ENCODE peak calls at places on chromosomes 2 and 18, in seven cellular contexts. One of them, this sample, is unnamed.

GRCh38 chr18:22822024-22822423 is 111.1 kb upstream of the RBBP8 start:
- DNase-seq in left ventricle myocardium inferior: no peak
- DNase-seq in MM.1S: no peak
- DNase-seq in A673: peak
- DNase-seq in aorta: no peak
- DNase-seq in psoas muscle: no peak
- DNase-seq in esophagus squamous epithelium: no peak
- DNase-seq in this sample: no peak

GRCh38 chr2:21036708-21037670 is 6.9 kb downstream of the APOB start:
- DNase-seq in left ventricle myocardium inferior: no peak
- DNase-seq in MM.1S: no peak
- DNase-seq in A673: no peak
- DNase-seq in aorta: no peak
- DNase-seq in psoas muscle: no peak
- DNase-seq in esophagus squamous epithelium: no peak
- DNase-seq in this sample: no peak

GRCh38 chr18:29164020-29164706 is 987.2 kb upstream of the CDH2 start:
- DNase-seq in left ventricle myocardium inferior: no peak
- DNase-seq in MM.1S: no peak
- DNase-seq in A673: peak
- DNase-seq in aorta: no peak
- DNase-seq in psoas muscle: no peak
- DNase-seq in esophagus squamous epithelium: no peak
- DNase-seq in this sample: no peak

GRCh38 chr18:44509048-44509447 is 171.6 kb upstream of the SETBP1 start:
- DNase-seq in left ventricle myocardium inferior: no peak
- DNase-seq in MM.1S: no peak
- DNase-seq in A673: no peak
- DNase-seq in aorta: no peak
- DNase-seq in psoas muscle: no peak
- DNase-seq in esophagus squamous epithelium: no peak
- DNase-seq in this sample: no peak

GRCh38 chr2:31707992-31708391 is 127.3 kb upstream of the SRD5A2 start:
- DNase-seq in left ventricle myocardium inferior: no peak
- DNase-seq in MM.1S: no peak
- DNase-seq in A673: no peak
- DNase-seq in aorta: no peak
- DNase-seq in psoas muscle: no peak
- DNase-seq in esophagus squamous epithelium: no peak
- DNase-seq in this sample: no peak

GRCh38 chr2:1605659-1606400 is 138.5 kb downstream of the PXDN start:
- DNase-seq in left ventricle myocardium inferior: peak
- DNase-seq in MM.1S: no peak
- DNase-seq in A673: no peak
- DNase-seq in aorta: peak
- DNase-seq in psoas muscle: peak
- DNase-seq in esophagus squamous epithelium: no peak
- DNase-seq in this sample: no peak

GRCh38 chr2:216683846-216684245 is 11.5 kb downstream of the IGFBP5 start:
- DNase-seq in left ventricle myocardium inferior: no peak
- DNase-seq in MM.1S: no peak
- DNase-seq in A673: no peak
- DNase-seq in aorta: peak
- DNase-seq in psoas muscle: peak
- DNase-seq in esophagus squamous epithelium: peak
- DNase-seq in this sample: peak

GRCh38 chr2:84846041-84846663 is 34.7 kb downstream of the TRABD2A start:
- DNase-seq in left ventricle myocardium inferior: no peak
- DNase-seq in MM.1S: peak
- DNase-seq in A673: no peak
- DNase-seq in aorta: no peak
- DNase-seq in psoas muscle: no peak
- DNase-seq in esophagus squamous epithelium: no peak
- DNase-seq in this sample: no peak

GRCh38 chr18:46754661-46755292 is 2.1 kb downstream of the ST8SIA5 start:
- DNase-seq in left ventricle myocardium inferior: no peak
- DNase-seq in MM.1S: no peak
- DNase-seq in A673: no peak
- DNase-seq in aorta: no peak
- DNase-seq in psoas muscle: no peak
- DNase-seq in esophagus squamous epithelium: no peak
- DNase-seq in this sample: peak

GRCh38 chr2:74471332-74472065 is 981 bp downstream of the MRPL53 start:
- DNase-seq in left ventricle myocardium inferior: no peak
- DNase-seq in MM.1S: no peak
- DNase-seq in A673: no peak
- DNase-seq in aorta: peak
- DNase-seq in psoas muscle: no peak
- DNase-seq in esophagus squamous epithelium: no peak
- DNase-seq in this sample: no peak

GRCh38 chr2:53475320-53475719 is 292.3 kb upstream of the CHAC2 start:
- DNase-seq in left ventricle myocardium inferior: no peak
- DNase-seq in MM.1S: no peak
- DNase-seq in A673: no peak
- DNase-seq in aorta: no peak
- DNase-seq in psoas muscle: no peak
- DNase-seq in esophagus squamous epithelium: no peak
- DNase-seq in this sample: no peak

GRCh38 chr18:52392160-52392559 is 52.2 kb downstream of the DCC start:
- DNase-seq in left ventricle myocardium inferior: no peak
- DNase-seq in MM.1S: peak
- DNase-seq in A673: peak
- DNase-seq in aorta: no peak
- DNase-seq in psoas muscle: no peak
- DNase-seq in esophagus squamous epithelium: no peak
- DNase-seq in this sample: no peak

DNA sequence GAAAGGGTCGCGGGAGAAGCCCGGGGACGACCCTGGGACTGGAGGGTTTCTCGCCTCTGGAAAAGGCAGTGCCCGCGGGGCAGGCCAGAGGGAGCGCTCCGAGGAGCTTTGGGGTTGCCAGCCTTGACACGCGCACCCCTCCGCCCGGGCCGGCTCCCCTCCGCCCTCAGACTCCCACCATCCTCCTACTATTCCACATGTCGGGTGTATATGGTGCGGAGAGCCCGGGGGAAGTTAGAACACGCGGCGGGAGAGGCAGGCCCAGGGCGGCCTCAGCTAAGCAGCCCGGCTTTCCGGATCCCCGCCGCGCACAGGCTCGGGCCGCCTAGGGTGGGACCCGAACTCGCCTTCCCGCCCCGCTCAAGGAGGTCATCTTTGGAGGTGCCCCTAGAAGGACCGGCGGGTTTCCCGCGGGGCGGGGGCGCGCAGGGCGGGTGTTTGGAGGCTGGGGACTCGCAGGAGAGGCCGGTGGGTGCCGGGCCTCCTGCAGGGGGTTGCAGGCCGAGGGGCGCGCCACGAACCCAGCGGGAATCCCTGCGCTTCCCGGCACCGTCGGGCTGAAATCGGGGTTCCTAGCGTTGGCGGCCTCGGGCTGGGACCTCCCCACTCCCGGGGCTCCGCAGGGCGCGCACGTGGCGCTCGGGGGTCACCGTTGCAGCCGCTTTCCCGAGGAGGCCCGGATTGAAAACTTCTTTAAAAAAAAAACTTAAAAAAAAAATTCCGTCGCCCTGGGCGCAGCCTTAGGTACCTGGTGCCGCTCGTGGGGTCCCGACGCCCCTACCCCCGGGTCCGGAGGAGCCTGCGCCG is 3.7 kb downstream of the NFATC1 start:
- DNase-seq in left ventricle myocardium inferior: peak
- DNase-seq in MM.1S: no peak
- DNase-seq in A673: no peak
- DNase-seq in aorta: peak
- DNase-seq in psoas muscle: no peak
- DNase-seq in esophagus squamous epithelium: no peak
- DNase-seq in this sample: no peak
- H3K4me3 ChIP-seq in left ventricle myocardium inferior: peak
- H3K4me3 ChIP-seq in MM.1S: peak
- H3K4me3 ChIP-seq in A673: peak
- H3K4me3 ChIP-seq in aorta: peak
- H3K4me3 ChIP-seq in psoas muscle: peak
- H3K4me3 ChIP-seq in esophagus squamous epithelium: peak
- H3K4me3 ChIP-seq in this sample: peak

DNA sequence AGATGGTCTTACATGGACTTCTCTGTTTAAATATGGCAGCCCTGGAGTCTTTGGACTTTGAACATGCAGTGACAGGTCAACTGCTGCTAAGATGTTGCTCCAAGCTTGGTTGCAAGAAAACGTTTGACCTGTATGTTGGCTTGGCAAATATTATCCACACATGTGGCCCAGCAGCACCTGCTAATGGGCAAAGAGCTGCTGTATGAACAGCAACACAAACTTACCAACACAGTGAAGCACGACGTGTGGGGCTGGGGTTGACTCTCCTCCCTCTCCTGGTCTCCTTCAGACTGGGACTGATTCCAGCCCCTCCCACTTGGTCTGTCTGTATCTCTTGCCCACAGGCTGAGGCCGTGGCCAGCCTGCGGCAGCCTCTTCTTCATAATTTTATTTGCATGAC is 3.8 kb downstream of the KCNE4 start:
- DNase-seq in left ventricle myocardium inferior: no peak
- DNase-seq in MM.1S: no peak
- DNase-seq in A673: peak
- DNase-seq in aorta: no peak
- DNase-seq in psoas muscle: peak
- DNase-seq in esophagus squamous epithelium: no peak
- DNase-seq in this sample: no peak
- H3K4me3 ChIP-seq in left ventricle myocardium inferior: peak
- H3K4me3 ChIP-seq in MM.1S: no peak
- H3K4me3 ChIP-seq in A673: peak
- H3K4me3 ChIP-seq in aorta: peak
- H3K4me3 ChIP-seq in psoas muscle: peak
- H3K4me3 ChIP-seq in esophagus squamous epithelium: no peak
- H3K4me3 ChIP-seq in this sample: peak

GRCh38 chr2:26349690-26350089 is 3.1 kb upstream of the ADGRF3 start:
- DNase-seq in left ventricle myocardium inferior: no peak
- DNase-seq in MM.1S: no peak
- DNase-seq in A673: no peak
- DNase-seq in aorta: no peak
- DNase-seq in psoas muscle: no peak
- DNase-seq in esophagus squamous epithelium: no peak
- DNase-seq in this sample: no peak

GRCh38 chr2:26355038-26355995 is 8.7 kb upstream of the ADGRF3 start:
- DNase-seq in left ventricle myocardium inferior: no peak
- DNase-seq in MM.1S: no peak
- DNase-seq in A673: peak
- DNase-seq in aorta: no peak
- DNase-seq in psoas muscle: no peak
- DNase-seq in esophagus squamous epithelium: no peak
- DNase-seq in this sample: no peak

GRCh38 chr2:26352892-26353291 is 6.3 kb upstream of the ADGRF3 start:
- DNase-seq in left ventricle myocardium inferior: no peak
- DNase-seq in MM.1S: no peak
- DNase-seq in A673: no peak
- DNase-seq in aorta: no peak
- DNase-seq in psoas muscle: no peak
- DNase-seq in esophagus squamous epithelium: no peak
- DNase-seq in this sample: no peak

GRCh38 chr2:26347286-26347865 is 787 bp upstream of the ADGRF3 start:
- DNase-seq in left ventricle myocardium inferior: no peak
- DNase-seq in MM.1S: no peak
- DNase-seq in A673: no peak
- DNase-seq in aorta: no peak
- DNase-seq in psoas muscle: no peak
- DNase-seq in esophagus squamous epithelium: no peak
- DNase-seq in this sample: no peak

DNA sequence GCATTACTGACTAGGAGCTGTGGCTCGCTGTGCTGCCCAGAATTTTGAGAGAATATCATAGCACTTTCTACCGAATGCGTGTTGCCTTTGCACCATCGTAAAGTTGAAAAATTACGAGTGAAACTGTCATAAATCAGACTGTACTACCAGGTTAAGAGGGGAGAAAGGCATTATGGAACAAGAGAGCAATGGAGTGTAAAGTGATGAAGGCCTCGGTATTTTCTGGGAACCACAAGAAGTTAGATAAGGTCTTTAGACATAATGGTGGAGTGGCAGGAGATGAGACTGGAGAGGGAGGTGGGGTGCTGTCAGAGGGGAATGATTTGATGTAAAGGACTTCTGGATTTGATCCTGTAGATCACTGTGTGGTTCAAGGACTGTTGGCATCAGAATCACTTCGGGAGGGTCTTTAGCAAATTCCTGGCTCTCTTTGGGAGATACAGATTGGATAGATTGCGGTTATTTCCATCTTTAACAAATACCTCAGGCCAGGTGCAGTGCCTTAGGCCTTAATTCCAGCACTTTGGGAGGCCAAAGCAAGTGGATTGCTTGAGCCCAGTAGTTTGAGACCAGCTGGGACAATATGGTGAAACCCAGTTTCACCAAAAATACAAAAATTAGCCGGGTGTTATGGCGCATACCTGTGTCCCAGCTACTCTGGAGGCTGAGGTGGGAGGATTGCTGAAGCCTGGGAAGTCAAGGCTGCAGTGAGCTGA is 4.9 kb upstream of the ADGRF3 start:
- DNase-seq in left ventricle myocardium inferior: no peak
- DNase-seq in MM.1S: no peak
- DNase-seq in A673: no peak
- DNase-seq in aorta: no peak
- DNase-seq in psoas muscle: no peak
- DNase-seq in esophagus squamous epithelium: no peak
- DNase-seq in this sample: no peak
- H3K4me3 ChIP-seq in left ventricle myocardium inferior: no peak
- H3K4me3 ChIP-seq in MM.1S: no peak
- H3K4me3 ChIP-seq in A673: no peak
- H3K4me3 ChIP-seq in aorta: no peak
- H3K4me3 ChIP-seq in psoas muscle: no peak
- H3K4me3 ChIP-seq in esophagus squamous epithelium: no peak
- H3K4me3 ChIP-seq in this sample: no peak

GRCh38 chr2:178632729-178633128 is 152.5 kb downstream of the PLEKHA3 start:
- DNase-seq in left ventricle myocardium inferior: no peak
- DNase-seq in MM.1S: peak
- DNase-seq in A673: no peak
- DNase-seq in aorta: no peak
- DNase-seq in psoas muscle: no peak
- DNase-seq in esophagus squamous epithelium: no peak
- DNase-seq in this sample: no peak

GRCh38 chr2:178627401-178627800 is 147.1 kb downstream of the PLEKHA3 start:
- DNase-seq in left ventricle myocardium inferior: no peak
- DNase-seq in MM.1S: no peak
- DNase-seq in A673: no peak
- DNase-seq in aorta: no peak
- DNase-seq in psoas muscle: no peak
- DNase-seq in esophagus squamous epithelium: no peak
- DNase-seq in this sample: no peak

GRCh38 chr2:178629463-178629862 is 149.2 kb downstream of the PLEKHA3 start:
- DNase-seq in left ventricle myocardium inferior: peak
- DNase-seq in MM.1S: no peak
- DNase-seq in A673: no peak
- DNase-seq in aorta: no peak
- DNase-seq in psoas muscle: peak
- DNase-seq in esophagus squamous epithelium: no peak
- DNase-seq in this sample: peak

DNA sequence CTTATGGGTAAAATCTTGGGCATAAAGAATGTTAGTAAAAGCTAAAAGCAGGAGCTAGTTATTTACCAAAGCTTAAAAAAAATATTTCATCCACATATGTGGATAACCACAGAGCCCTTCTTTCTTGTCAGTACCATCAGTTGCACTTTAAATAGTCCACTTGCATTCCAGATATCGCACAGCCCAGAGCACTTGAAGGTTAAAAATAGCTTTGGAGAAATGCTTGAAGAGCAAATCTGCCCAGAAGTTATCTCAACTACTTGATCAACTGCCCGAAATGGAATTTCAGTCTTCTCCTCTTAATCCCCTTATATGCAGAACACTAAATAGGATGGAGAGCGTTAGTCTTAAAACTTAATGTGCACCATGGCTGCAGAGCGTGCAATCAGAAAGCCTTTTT is 148.3 kb downstream of the PLEKHA3 start:
- DNase-seq in left ventricle myocardium inferior: no peak
- DNase-seq in MM.1S: no peak
- DNase-seq in A673: no peak
- DNase-seq in aorta: no peak
- DNase-seq in psoas muscle: no peak
- DNase-seq in esophagus squamous epithelium: no peak
- DNase-seq in this sample: no peak
- H3K4me3 ChIP-seq in left ventricle myocardium inferior: peak
- H3K4me3 ChIP-seq in MM.1S: no peak
- H3K4me3 ChIP-seq in A673: no peak
- H3K4me3 ChIP-seq in aorta: no peak
- H3K4me3 ChIP-seq in psoas muscle: peak
- H3K4me3 ChIP-seq in esophagus squamous epithelium: no peak
- H3K4me3 ChIP-seq in this sample: peak

This sample was measured in right atrium auricular region.